ENCODE peak calls at places on chromosomes 13 and 19, in five cellular contexts. F, Q, D, H and Z are unnamed samples.

GRCh38 chr13:20118268-20119140 is 42.3 kb downstream of the GJA3 start:
- DNase-seq in F (peak), Q (no peak), D (peak), H (peak), Z (peak)

GRCh38 chr13:74555291-74556001 is 421.2 kb upstream of the KLF12 start:
- DNase-seq in F (no peak), Q (no peak), D (no peak), H (peak), Z (no peak)

GRCh38 chr19:4547303-4548237 is 7.7 kb upstream of the LRG1 start:
- DNase-seq in F (peak), Q (no peak), D (peak), H (no peak), Z (peak)

GRCh38 chr13:105991622-105992254 is 543.7 kb downstream of the EFNB2 start:
- DNase-seq in F (no peak), Q (no peak), D (peak), H (no peak), Z (peak)

GRCh38 chr19:5953680-5954213 is 24.2 kb downstream of the RANBP3 start:
- DNase-seq in F (peak), Q (no peak), D (no peak), H (no peak), Z (peak)

GRCh38 chr19:3692141-3693029 is 7.9 kb downstream of the PIP5K1C start:
- DNase-seq in F (peak), Q (no peak), D (no peak), H (no peak), Z (no peak)

GRCh38 chr13:35906636-35907035 is 224.5 kb downstream of the DCLK1 start:
- DNase-seq in F (no peak), Q (no peak), D (no peak), H (no peak), Z (no peak)

GRCh38 chr13:20825476-20825875 is 51.7 kb upstream of the EEF1AKMT1 start:
- DNase-seq in F (no peak), Q (no peak), D (no peak), H (no peak), Z (peak)